ENCODE peak calls at places on chromosomes 5 and 9, in seven cellular contexts. I, Z, Y, K, Q, W and T are unnamed samples.

GRCh38 chr5:25754895-25755294 is 1110.1 kb upstream of the CDH10 start:
- DNase-seq in I (no peak), Z (no peak), Y (no peak), K (no peak), Q (no peak), W (no peak), T (no peak)

GRCh38 chr9:124468061-124468740 is 17.9 kb downstream of the ADGRD2 start:
- DNase-seq in I (no peak), Z (no peak), Y (no peak), K (no peak), Q (no peak), W (no peak), T (no peak)

GRCh38 chr5:179192185-179192890 is 132.2 kb downstream of the ZNF354C start:
- DNase-seq in I (no peak), Z (no peak), Y (no peak), K (no peak), Q (no peak), W (no peak), T (no peak)

GRCh38 chr5:177498013-177498847 is 826 bp upstream of the PDLIM7 start:
- DNase-seq in I (no peak), Z (no peak), Y (peak), K (no peak), Q (no peak), W (peak), T (no peak)

GRCh38 chr9:112914524-112914923 is 23.8 kb upstream of the SLC46A2 start:
- DNase-seq in I (no peak), Z (no peak), Y (no peak), K (no peak), Q (no peak), W (no peak), T (no peak)

GRCh38 chr5:164504141-164504772 is 998.8 kb downstream of the MAT2B start:
- DNase-seq in I (no peak), Z (peak), Y (peak), K (peak), Q (peak), W (peak), T (peak)

GRCh38 chr9:92480332-92480771 is 2.0 kb downstream of the ASPN start:
- DNase-seq in I (no peak), Z (no peak), Y (no peak), K (peak), Q (no peak), W (no peak), T (no peak)

GRCh38 chr9:89536618-89537017 is 38.7 kb upstream of the SEMA4D start:
- DNase-seq in I (no peak), Z (no peak), Y (no peak), K (no peak), Q (no peak), W (no peak), T (no peak)

GRCh38 chr5:169160405-169160901 is 140.5 kb downstream of the SLIT3 start:
- DNase-seq in I (no peak), Z (no peak), Y (no peak), K (peak), Q (no peak), W (no peak), T (no peak)

GRCh38 chr9:132014218-132014800 is 65.4 kb downstream of the MED27 start:
- DNase-seq in I (no peak), Z (no peak), Y (no peak), K (peak), Q (no peak), W (no peak), T (no peak)

GRCh38 chr5:138054206-138054605 is 21.3 kb upstream of the FAM13B start:
- DNase-seq in I (no peak), Z (no peak), Y (no peak), K (no peak), Q (no peak), W (no peak), T (no peak)

GRCh38 chr5:110909415-110909814 is 162.1 kb upstream of the TSLP start:
- DNase-seq in I (no peak), Z (no peak), Y (no peak), K (peak), Q (no peak), W (no peak), T (no peak)

GRCh38 chr5:176862330-176862995 is 36.7 kb downstream of the HK3 start:
- DNase-seq in I (no peak), Z (no peak), Y (no peak), K (no peak), Q (no peak), W (no peak), T (no peak)

GRCh38 chr9:21682981-21683380 is 119.5 kb upstream of the MTAP start:
- DNase-seq in I (no peak), Z (peak), Y (no peak), K (no peak), Q (no peak), W (no peak), T (no peak)

GRCh38 chr5:9241459-9241858 is 304.4 kb downstream of the SEMA5A start:
- DNase-seq in I (no peak), Z (no peak), Y (no peak), K (no peak), Q (no peak), W (no peak), T (no peak)

GRCh38 chr5:9632495-9632894 is 2.3 kb upstream of the TAS2R1 start:
- DNase-seq in I (no peak), Z (no peak), Y (no peak), K (no peak), Q (no peak), W (no peak), T (no peak)

GRCh38 chr5:39353714-39354399 is 10.4 kb downstream of the C9 start:
- DNase-seq in I (no peak), Z (no peak), Y (no peak), K (no peak), Q (no peak), W (no peak), T (no peak)